ENCODE peak calls at places on chromosomes 5 and 9, in five cellular contexts. G, B, R, K and O are unnamed samples.
A peak's percentile ranks its signal among the peaks of the same experiment; 100 is the strongest.

GRCh38 chr5:140345919-140346347 is 470 bp downstream of the HBEGF start:
- DNase-seq in B (peak; percentile 88), R (peak; percentile 67), G (no peak), K (peak; percentile 80), O (peak; percentile 92)

GRCh38 chr5:34501033-34501432 is 155.1 kb upstream of the RAI14 start:
- DNase-seq in K (no peak), R (no peak), B (no peak), G (no peak), O (no peak)

GRCh38 chr5:175840050-175840841 is 31.1 kb upstream of the CPLX2 start:
- DNase-seq in R (no peak), B (no peak), G (no peak), K (no peak), O (peak; percentile 70)

GRCh38 chr9:116646661-116647514 is 40.2 kb upstream of the TRIM32 start:
- DNase-seq in K (peak; percentile 35), R (no peak), B (peak; percentile 25), G (peak; percentile 23), O (peak; percentile 17)

GRCh38 chr9:116115731-116116353 is 37.7 kb upstream of the PAPPA start:
- DNase-seq in R (no peak), K (no peak), G (no peak), B (no peak), O (no peak)

GRCh38 chr5:32339878-32340277 is 27.1 kb upstream of the MTMR12 start:
- DNase-seq in G (no peak), B (no peak), R (no peak), K (no peak), O (no peak)

GRCh38 chr5:165497707-165498106 is 1992.3 kb downstream of the MAT2B start:
- DNase-seq in K (peak; percentile 2), G (no peak), R (no peak), B (peak; percentile 23), O (peak; percentile 45)

GRCh38 chr5:10527281-10527950 is 36.5 kb upstream of the ANKRD33B start:
- DNase-seq in R (no peak), B (no peak), G (no peak), K (no peak), O (no peak)

GRCh38 chr5:93579561-93580386 is 1.2 kb downstream of the NR2F1-AS1 start:
- DNase-seq in K (peak; percentile 65), G (no peak), R (no peak), B (peak; percentile 74), O (peak; percentile 77)

GRCh38 chr5:154460172-154460571 is 14.4 kb downstream of the SAP30L start:
- DNase-seq in B (no peak), G (no peak), R (no peak), K (no peak), O (no peak)

GRCh38 chr5:5739490-5739945 is 317.0 kb downstream of the ICE1 start:
- DNase-seq in R (no peak), B (no peak), K (no peak), G (no peak), O (no peak)

GRCh38 chr9:133526721-133527321 is 2.1 kb upstream of the MYMK start:
- DNase-seq in R (no peak), B (no peak), G (no peak), K (no peak), O (peak; percentile 71)

GRCh38 chr5:80070338-80071056 is 35.3 kb downstream of the THBS4 start:
- DNase-seq in K (no peak), G (no peak), B (no peak), R (no peak), O (no peak)

GRCh38 chr5:149403923-149404745 is 25.0 kb upstream of the IL17B start:
- DNase-seq in R (no peak), B (no peak), G (no peak), K (no peak), O (no peak)

DNA sequence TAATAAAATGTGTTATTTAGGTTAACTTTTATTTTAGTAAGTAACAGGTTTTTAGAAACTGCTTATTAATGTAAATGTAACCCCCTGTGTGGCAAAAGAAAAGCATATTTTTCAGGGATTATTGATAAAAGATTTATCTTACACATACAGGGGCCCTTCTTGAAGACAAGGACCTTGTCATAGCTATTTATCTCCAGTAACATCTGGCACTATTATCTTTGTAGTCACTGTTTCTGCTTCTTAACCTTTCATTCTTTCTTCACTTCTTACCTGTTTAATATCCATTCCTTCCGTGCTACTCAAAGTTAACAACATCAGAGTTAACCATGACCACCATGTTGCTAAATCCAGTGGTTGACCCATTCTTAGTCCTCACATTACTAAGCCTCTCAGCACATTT is 117.8 kb upstream of the VCAN start:
- DNase-seq in B (no peak), R (no peak), K (no peak), G (no peak), O (no peak)
- H3K4me3 ChIP-seq in B (no peak overlapping the region), R (no peak overlapping the region), K (no peak overlapping the region), G (no peak overlapping the region), O (no peak overlapping the region)

GRCh38 chr9:92275541-92275940 is 18.0 kb downstream of the IARS1 start:
- DNase-seq in R (no peak), K (no peak), G (no peak), B (no peak), O (no peak)
- H3K36me3 ChIP-seq in R (peaks cover 53% of the 10 kb centered on the region), K (peaks cover 33% of the 10 kb centered on the region), G (peaks cover 99% of the 10 kb centered on the region), B (peaks cover 93% of the 10 kb centered on the region), O (peaks cover 70% of the 10 kb centered on the region)

DNA sequence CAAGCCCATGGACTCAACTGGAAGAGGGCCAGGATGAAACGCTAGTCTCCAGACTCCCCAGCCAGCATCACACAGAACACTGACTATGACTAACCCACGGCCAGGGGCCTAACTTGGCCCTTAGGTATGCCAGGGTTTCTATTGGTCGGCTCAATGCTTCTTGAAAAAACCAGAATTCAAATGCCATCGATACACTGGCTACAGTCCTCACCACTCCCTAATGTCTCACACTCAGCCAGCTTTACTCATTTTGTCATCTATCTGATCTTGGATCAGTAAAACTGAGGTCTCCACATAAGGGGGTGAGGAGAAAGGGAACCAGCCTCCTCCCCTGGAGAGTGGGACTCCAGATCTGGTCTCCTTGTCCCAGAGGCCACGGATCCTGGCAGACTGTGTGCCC is 59.5 kb upstream of the FUBP3 start:
- DNase-seq in B (peak; percentile 6), G (no peak), R (no peak), K (no peak), O (no peak)
- H3K4me3 ChIP-seq in B (no peak overlapping the region), G (no peak overlapping the region), R (no peak overlapping the region), K (no peak overlapping the region), O (no peak overlapping the region)

GRCh38 chr5:177346820-177347219 is 4.6 kb downstream of the LMAN2 start:
- DNase-seq in B (no peak), R (no peak), K (no peak), G (no peak), O (no peak)
- H3K36me3 ChIP-seq in B (peaks cover 36% of the 10 kb centered on the region), R (no peaks in the 10 kb centered on the region), K (peaks cover 8% of the 10 kb centered on the region), G (peaks cover 53% of the 10 kb centered on the region), O (peaks cover 7% of the 10 kb centered on the region)